ENCODE peak calls at places on chromosomes 4 and X, in six cellular contexts. B is cardiac muscle cell, E is IMR-90, M is stomach, J is foreskin fibroblast, T is GM23338. H is an unnamed sample.

GRCh38 chr4:117983541-117984451 is 50.5 kb upstream of the NDST3 start:
- DNase-seq in B (peak), E (peak), M (no peak), J (no peak), T (no peak), H (no peak)

GRCh38 chr4:139555705-139556070 is 331 bp downstream of the SETD7 start:
- DNase-seq in B (no peak), E (no peak), M (peak), J (no peak), T (no peak), H (no peak)

GRCh38 chr4:40046311-40046980 is 10.2 kb upstream of the N4BP2 start:
- DNase-seq in B (peak), E (peak), M (peak), J (no peak), T (no peak), H (no peak)

GRCh38 chrX:70331161-70331560 is 41.3 kb downstream of the KIF4A start:
- DNase-seq in B (peak), E (peak), M (no peak), J (no peak), T (no peak), H (no peak)

GRCh38 chr4:17447675-17448298 is 64.1 kb downstream of the QDPR start:
- DNase-seq in B (peak), E (peak), M (peak), J (peak), T (peak), H (peak)

GRCh38 chr4:22192302-22192645 is 243.7 kb upstream of the KCNIP4 start:
- DNase-seq in B (no peak), E (no peak), M (no peak), J (no peak), T (no peak), H (no peak)

GRCh38 chr4:186726150-186726439 is 2.4 kb upstream of the FAT1 start:
- DNase-seq in B (no peak), E (no peak), M (no peak), J (no peak), T (no peak), H (no peak)

GRCh38 chr4:680565-680930 is 6.2 kb downstream of the MYL5 start:
- DNase-seq in B (no peak), E (no peak), M (no peak), J (no peak), T (peak), H (peak)

GRCh38 chr4:37666625-37667071 is 19.5 kb downstream of the RELL1 start:
- DNase-seq in B (peak), E (peak), M (peak), J (peak), T (peak), H (peak)

GRCh38 chrX:46710927-46711623 is 47.8 kb downstream of the SLC9A7 start:
- DNase-seq in B (no peak), E (no peak), M (no peak), J (no peak), T (peak), H (peak)

DNA sequence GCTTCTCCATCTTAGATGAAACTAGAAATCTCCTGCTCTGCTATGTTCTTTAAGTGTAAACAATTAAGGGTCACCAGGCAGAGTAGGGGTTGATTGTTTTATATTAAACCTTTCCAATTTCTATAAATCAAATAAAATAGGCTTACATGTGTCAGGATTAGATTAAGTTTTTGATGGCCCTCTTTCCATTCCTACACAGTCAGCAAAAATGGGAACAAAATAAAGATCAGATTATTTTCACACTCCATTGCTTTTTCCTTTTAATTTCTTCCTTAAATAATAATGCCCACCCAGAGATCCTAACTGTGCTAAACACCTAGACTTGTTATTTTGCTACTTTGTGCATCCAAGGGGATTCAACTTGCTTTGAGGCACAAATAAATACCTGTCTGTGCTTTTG is 381.4 kb upstream of the MAGEB16 start:
- DNase-seq in B (no peak), E (no peak), M (no peak), J (no peak), T (no peak), H (no peak)
- H3K4me3 ChIP-seq in B (no peak), E (no peak), M (no peak), J (no peak), T (no peak), H (no peak)

GRCh38 chrX:54920610-54921426 is at the start of gene TRO:
- DNase-seq in B (peak), E (peak), M (no peak), J (no peak), T (peak), H (no peak)
- TF ChIP-seq CTCF in B (peak), E (peak), M (no peak), J (no peak), T (peak), H (no peak)

GRCh38 chrX:48831909-48832291 is 3.5 kb downstream of the PCSK1N start:
- DNase-seq in B (no peak), E (no peak), M (no peak), J (no peak), T (peak), H (no peak)
- H3K4me3 ChIP-seq in B (no peak), E (no peak), M (no peak), J (no peak), T (peak), H (no peak)

GRCh38 chrX:144334577-144334976 is 450.7 kb downstream of the UBE2NL start:
- DNase-seq in B (no peak), E (no peak), M (no peak), J (no peak), T (no peak), H (no peak)
- TF ChIP-seq CTCF in B (no peak), E (no peak), M (no peak), J (no peak), T (no peak), H (no peak)